ENCODE peak calls at places on chromosomes 12 and 14, in nine cellular contexts. L, X, E, P, Z, Y, G, I and O are unnamed samples. For H3K9me3, the result is how much of the 10 kb centered on the place peaks cover.

GRCh38 chr14:24241829-24242443 is 487 bp downstream of the TINF2 start:
- DNase-seq in L (peak), X (peak), E (peak), P (peak), Z (peak), Y (peak), G (peak), I (peak), O (peak)

GRCh38 chr12:114685869-114686268 is 1.9 kb upstream of the TBX3 start:
- DNase-seq in L (no peak), X (no peak), E (no peak), P (no peak), Z (no peak), Y (no peak), G (no peak), I (no peak), O (no peak)

GRCh38 chr12:47221256-47222023 is 141.7 kb upstream of the AMIGO2 start:
- DNase-seq in L (no peak), X (peak), E (no peak), P (no peak), Z (no peak), Y (no peak), G (no peak), I (no peak), O (no peak)

GRCh38 chr12:72610854-72611358 is 338.7 kb downstream of the TRHDE start:
- DNase-seq in L (no peak), X (no peak), E (no peak), P (no peak), Z (no peak), Y (no peak), G (no peak), I (no peak), O (no peak)

GRCh38 chr14:99715266-99716000 is 31.3 kb downstream of the CYP46A1 start:
- DNase-seq in L (no peak), X (no peak), E (no peak), P (no peak), Z (no peak), Y (no peak), G (no peak), I (no peak), O (no peak)

GRCh38 chr12:6551496-6552139 is 4.2 kb downstream of the IFFO1 start:
- DNase-seq in L (no peak), X (no peak), E (no peak), P (no peak), Z (no peak), Y (no peak), G (no peak), I (no peak), O (no peak)

GRCh38 chr12:131950182-131950913 is 606 bp downstream of the EP400 start:
- DNase-seq in L (peak), X (no peak), E (no peak), P (peak), Z (no peak), Y (peak), G (peak), I (peak), O (peak)

GRCh38 chr12:127722651-127723050 is 544.3 kb upstream of the TMEM132C start:
- DNase-seq in L (no peak), X (no peak), E (no peak), P (no peak), Z (no peak), Y (no peak), G (no peak), I (no peak), O (no peak)

GRCh38 chr12:93563807-93564538 is 8.5 kb upstream of the SOCS2 start:
- DNase-seq in L (no peak), X (peak), E (no peak), P (no peak), Z (no peak), Y (peak), G (no peak), I (no peak), O (no peak)

GRCh38 chr14:75299064-75299463 is 20.4 kb downstream of the FOS start:
- DNase-seq in L (no peak), X (no peak), E (no peak), P (no peak), Z (no peak), Y (no peak), G (peak), I (no peak), O (no peak)

GRCh38 chr12:55931780-55932545 is 1.0 kb downstream of the DGKA start:
- DNase-seq in L (peak), X (no peak), E (no peak), P (peak), Z (no peak), Y (peak), G (peak), I (peak), O (peak)

GRCh38 chr14:32352631-32353030 is 23.5 kb downstream of the AKAP6 start:
- DNase-seq in L (no peak), X (no peak), E (no peak), P (no peak), Z (no peak), Y (no peak), G (no peak), I (no peak), O (no peak)

GRCh38 chr14:77241955-77242354 is 29.1 kb downstream of the NGB start:
- DNase-seq in L (no peak), X (no peak), E (no peak), P (no peak), Z (no peak), Y (no peak), G (no peak), I (no peak), O (no peak)

GRCh38 chr12:127928615-127929014 is 338.4 kb upstream of the TMEM132C start:
- DNase-seq in L (no peak), X (no peak), E (no peak), P (no peak), Z (no peak), Y (no peak), G (no peak), I (no peak), O (no peak)

GRCh38 chr12:118302053-118302452 is 70.7 kb downstream of the TAOK3 start:
- DNase-seq in L (no peak), X (no peak), E (no peak), P (no peak), Z (no peak), Y (no peak), G (no peak), I (no peak), O (no peak)

GRCh38 chr14:94581127-94581999 is at the start of gene SERPINA5:
- DNase-seq in L (no peak), X (peak), E (no peak), P (no peak), Z (no peak), Y (peak), G (peak), I (peak), O (no peak)

GRCh38 chr12:12665194-12665593 is 30.8 kb downstream of the GPR19 start:
- DNase-seq in L (no peak), X (no peak), E (no peak), P (no peak), Z (no peak), Y (no peak), G (no peak), I (no peak), O (no peak)

GRCh38 chr12:65637150-65637549 is 187.1 kb upstream of the HMGA2 start:
- DNase-seq in L (no peak), X (no peak), E (no peak), P (no peak), Z (no peak), Y (no peak), G (no peak), I (no peak), O (no peak)

GRCh38 chr12:125528300-125528699 is 463.1 kb downstream of the AACS start:
- DNase-seq in L (no peak), X (no peak), E (no peak), P (no peak), Z (no peak), Y (no peak), G (no peak), I (no peak), O (no peak)

GRCh38 chr12:121184425-121184824 is 25.5 kb upstream of the P2RX4 start:
- DNase-seq in L (no peak), X (no peak), E (no peak), P (no peak), Z (no peak), Y (no peak), G (no peak), I (no peak), O (no peak)

GRCh38 chr12:79690156-79690605 is 583 bp downstream of the PAWR start:
- DNase-seq in L (no peak), X (peak), E (no peak), P (no peak), Z (no peak), Y (peak), G (peak), I (no peak), O (no peak)

GRCh38 chr14:51954657-51955056 is 34.7 kb upstream of the RTRAF start:
- DNase-seq in L (no peak), X (no peak), E (no peak), P (no peak), Z (no peak), Y (no peak), G (no peak), I (no peak), O (no peak)

GRCh38 chr14:36986407-36986806 is 186.0 kb downstream of the SLC25A21 start:
- DNase-seq in L (no peak), X (no peak), E (no peak), P (no peak), Z (no peak), Y (no peak), G (no peak), I (no peak), O (no peak)

GRCh38 chr12:75550401-75550851 is 39.0 kb upstream of the KRR1 start:
- DNase-seq in L (no peak), X (no peak), E (no peak), P (no peak), Z (no peak), Y (peak), G (no peak), I (peak), O (no peak)

GRCh38 chr14:34347683-34348082 is 114.4 kb downstream of the SPTSSA start:
- DNase-seq in L (no peak), X (peak), E (no peak), P (no peak), Z (no peak), Y (no peak), G (no peak), I (no peak), O (no peak)

GRCh38 chr14:52076334-52076733 is 7.5 kb upstream of the NID2 start:
- DNase-seq in L (no peak), X (no peak), E (no peak), P (no peak), Z (no peak), Y (no peak), G (no peak), I (peak), O (no peak)

GRCh38 chr14:59600211-59600945 is 23.8 kb upstream of the CCDC175 start:
- DNase-seq in L (no peak), X (no peak), E (no peak), P (no peak), Z (no peak), Y (no peak), G (no peak), I (no peak), O (no peak)

GRCh38 chr12:94139816-94140215 is 8.6 kb upstream of the PLXNC1 start:
- DNase-seq in L (no peak), X (no peak), E (no peak), P (no peak), Z (no peak), Y (no peak), G (no peak), I (no peak), O (no peak)

GRCh38 chr14:84749191-84749945 is 780.6 kb upstream of the FLRT2 start:
- DNase-seq in L (no peak), X (no peak), E (no peak), P (no peak), Z (no peak), Y (no peak), G (no peak), I (no peak), O (no peak)

GRCh38 chr12:125794401-125794800 is 729.2 kb downstream of the AACS start:
- DNase-seq in L (no peak), X (no peak), E (no peak), P (no peak), Z (no peak), Y (no peak), G (no peak), I (no peak), O (no peak)

GRCh38 chr14:96617635-96618034 is 115.5 kb downstream of the PAPOLA start:
- DNase-seq in L (no peak), X (no peak), E (no peak), P (no peak), Z (no peak), Y (no peak), G (no peak), I (no peak), O (no peak)

GRCh38 chr12:69580074-69580473 is 5.2 kb upstream of the CCT2 start:
- DNase-seq in L (no peak), X (no peak), E (no peak), P (no peak), Z (no peak), Y (no peak), G (no peak), I (no peak), O (no peak)

GRCh38 chr12:67969134-67969782 is 20.0 kb upstream of the IFNG-AS1 start:
- DNase-seq in L (no peak), X (no peak), E (no peak), P (no peak), Z (no peak), Y (no peak), G (no peak), I (no peak), O (no peak)

GRCh38 chr12:1533602-1534304 is 60.6 kb downstream of the FBXL14 start:
- DNase-seq in L (no peak), X (no peak), E (peak), P (peak), Z (no peak), Y (no peak), G (no peak), I (no peak), O (no peak)

DNA sequence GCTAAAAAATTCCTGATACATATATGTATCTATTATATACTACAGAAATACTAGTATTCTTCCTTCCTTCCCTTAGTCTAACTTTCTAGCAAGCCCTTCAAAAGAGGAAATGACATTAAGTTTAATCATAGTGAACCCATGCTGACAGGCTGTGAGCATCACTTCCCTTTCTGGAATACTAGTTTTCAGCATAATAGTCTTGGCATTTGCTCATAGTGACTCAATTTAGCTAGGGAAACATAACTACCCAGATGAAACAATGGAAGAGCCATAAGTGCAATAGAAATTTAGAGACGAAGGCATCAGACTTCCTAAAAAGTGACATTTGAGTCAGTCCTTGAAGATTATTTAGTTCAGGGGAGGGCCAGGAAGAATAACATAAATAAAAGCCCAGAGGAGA is 184.5 kb upstream of the CRY1 start:
- DNase-seq in L (no peak), X (no peak), E (no peak), P (no peak), Z (no peak), Y (no peak), G (no peak), I (no peak), O (no peak)
- H3K9me3 ChIP-seq in L (under half), X (under half), E (under half), P (under half), Z (under half), Y (under half), G (under half), I (under half), O (under half)

GRCh38 chr14:101600891-101601602 is 39.8 kb downstream of the DIO3 start:
- DNase-seq in L (no peak), X (no peak), E (no peak), P (no peak), Z (no peak), Y (no peak), G (no peak), I (no peak), O (no peak)

GRCh38 chr14:101601603-101602465 is 40.5 kb downstream of the DIO3 start:
- DNase-seq in L (no peak), X (no peak), E (no peak), P (no peak), Z (no peak), Y (peak), G (no peak), I (no peak), O (peak)

GRCh38 chr14:101602466-101602840 is 41.2 kb downstream of the DIO3 start:
- DNase-seq in L (no peak), X (no peak), E (no peak), P (no peak), Z (no peak), Y (no peak), G (no peak), I (no peak), O (no peak)

GRCh38 chr14:101604228-101604934 is 43.1 kb downstream of the DIO3 start:
- DNase-seq in L (no peak), X (no peak), E (no peak), P (no peak), Z (no peak), Y (no peak), G (no peak), I (no peak), O (no peak)

DNA sequence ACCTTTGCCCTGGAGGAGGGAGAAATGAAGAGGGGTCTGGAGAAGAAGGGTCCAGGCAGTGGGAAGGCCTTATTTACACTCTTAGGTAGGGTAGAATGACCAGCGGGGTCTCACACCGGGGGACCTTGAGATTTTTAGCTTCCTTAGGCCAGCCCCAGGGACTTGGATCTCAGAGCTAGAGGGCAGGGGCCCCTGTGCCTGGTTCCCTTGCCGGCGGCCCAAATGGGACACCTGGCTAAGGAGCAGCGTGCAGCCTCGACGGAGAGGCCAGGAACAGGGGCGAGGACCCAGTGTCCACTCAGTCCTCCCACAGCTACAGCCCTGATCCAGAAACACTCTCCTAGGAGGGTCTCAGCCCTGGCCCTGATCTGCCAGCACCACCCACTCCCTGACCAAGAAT is 41.8 kb downstream of the DIO3 start:
- DNase-seq in L (no peak), X (no peak), E (no peak), P (no peak), Z (no peak), Y (no peak), G (no peak), I (no peak), O (no peak)
- H3K9me3 ChIP-seq in L (under half), X (under half), E (under half), P (under half), Z (under half), Y (under half), G (under half), I (under half), O (under half)

DNA sequence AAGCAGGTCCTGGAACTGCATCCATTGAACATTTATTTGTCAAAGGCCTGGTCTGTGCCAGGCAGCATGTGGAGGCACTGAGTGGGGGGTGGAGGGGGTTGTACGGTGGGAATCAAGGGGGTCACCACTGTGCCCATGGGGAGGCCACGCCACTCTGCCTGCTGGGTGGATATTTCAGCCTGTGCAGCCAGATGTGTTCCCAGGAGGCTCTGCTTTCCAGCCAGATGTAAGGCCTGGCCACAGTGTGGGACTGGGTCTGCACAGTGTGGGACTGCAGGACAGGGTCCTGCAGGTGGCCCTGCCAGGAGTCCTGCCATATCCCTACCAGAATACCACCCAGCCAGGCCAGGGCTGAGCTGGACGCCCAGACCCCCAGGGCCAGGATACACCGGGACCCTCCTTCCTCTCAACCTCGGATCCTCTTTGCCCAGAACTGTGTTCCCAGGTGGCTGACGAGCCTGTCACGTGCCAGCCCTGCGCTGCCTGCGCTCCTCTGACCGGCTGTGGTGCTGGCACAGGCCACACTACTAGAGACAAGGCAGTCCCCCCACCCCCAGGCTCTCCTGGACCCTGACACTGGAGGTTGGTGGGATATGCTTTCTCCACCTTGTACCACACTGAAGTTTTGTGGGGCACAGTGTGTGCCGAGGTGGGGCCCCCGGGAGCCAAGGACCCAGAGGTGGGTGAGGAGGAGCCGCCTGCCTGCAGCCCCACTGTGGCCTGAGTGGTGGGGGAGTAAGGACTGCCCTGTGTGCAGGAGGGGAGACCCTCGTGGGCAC is 17.5 kb downstream of the XRCC3 start:
- DNase-seq in L (no peak), X (no peak), E (no peak), P (no peak), Z (no peak), Y (no peak), G (peak), I (no peak), O (no peak)
- H3K9me3 ChIP-seq in L (under half), X (under half), E (under half), P (under half), Z (under half), Y (under half), G (under half), I (under half), O (under half)

DNA sequence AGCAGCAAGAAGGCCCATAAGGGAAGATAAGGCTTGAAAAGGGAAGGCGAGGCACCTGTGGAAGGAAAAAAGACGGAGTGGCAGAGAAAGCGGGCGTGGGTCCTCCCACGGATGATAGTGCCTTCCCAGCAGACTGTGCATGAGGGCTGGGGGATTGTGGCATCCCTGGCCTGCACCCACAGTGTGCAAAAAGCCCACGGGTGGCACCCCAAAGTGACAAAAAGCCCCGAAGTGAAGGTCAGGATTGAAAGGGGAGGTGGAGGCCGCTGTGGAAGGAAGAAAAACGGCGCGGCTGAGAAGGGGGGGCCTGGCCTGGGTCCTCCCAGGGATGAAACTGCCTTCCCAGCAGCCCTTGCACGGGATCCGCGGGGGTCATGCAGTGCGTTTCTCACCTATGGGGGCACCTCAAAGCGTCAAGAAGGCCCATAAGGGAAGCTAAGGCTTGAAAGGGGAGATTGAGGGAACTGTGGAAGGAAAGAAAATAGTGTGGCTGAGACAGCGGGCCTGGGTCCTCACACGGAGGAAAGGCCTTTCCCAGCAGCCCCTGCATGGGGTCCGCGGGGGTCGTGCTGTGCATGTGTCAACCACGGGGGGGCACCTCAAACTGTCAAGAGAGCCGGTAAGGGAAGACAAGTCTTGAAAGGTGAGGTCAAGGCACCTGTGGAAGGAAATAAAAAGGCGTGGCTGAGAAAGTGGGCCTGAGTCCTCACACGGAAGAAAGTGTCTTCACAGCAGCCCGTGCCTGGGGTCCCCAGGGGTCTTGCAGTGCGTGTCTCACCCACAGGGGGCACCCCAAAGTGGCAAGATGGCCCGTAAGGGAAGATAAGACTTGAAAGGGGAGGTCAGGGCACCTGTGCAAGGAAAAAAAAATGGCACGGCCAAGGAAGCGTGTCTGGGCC is 274.1 kb downstream of the ALG10 start:
- DNase-seq in L (no peak), X (no peak), E (no peak), P (no peak), Z (no peak), Y (no peak), G (no peak), I (peak), O (peak)
- H3K9me3 ChIP-seq in L (half or more), X (under half), E (under half), P (under half), Z (under half), Y (half or more), G (under half), I (under half), O (under half)